ENCODE peak calls at places on chromosomes 2 and 18, in seven cellular contexts. P is hepatic stellate cell, E is astrocyte of the spinal cord, Y is NB4, U is head of caudate nucleus, R is RPMI7951, Z is coronary artery. C is an unnamed sample.

GRCh38 chr2:158923180-158923594 is 45.3 kb upstream of the TANC1 start:
- DNase-seq in P (no peak), E (no peak), Y (no peak), U (no peak), R (peak; percentile 70), Z (no peak), C (no peak)

GRCh38 chr18:39672171-39672570 is 2106.6 kb upstream of the CELF4 start:
- DNase-seq in P (no peak), E (no peak), Y (no peak), U (no peak), R (no peak), Z (no peak), C (no peak)

GRCh38 chr2:73284296-73285161 is at the start of gene FBXO41:
- DNase-seq in P (no peak), E (no peak), Y (peak; percentile 97), U (peak; percentile 73), R (peak; percentile 37), Z (peak; percentile 62), C (peak; percentile 58)

GRCh38 chr2:120343433-120344105 is 2.4 kb upstream of the INHBB start:
- DNase-seq in P (peak; percentile 91), E (peak; percentile 68), Y (peak; percentile 88), U (peak; percentile 82), R (peak; percentile 63), Z (peak; percentile 87), C (no peak)

GRCh38 chr2:145563752-145564615 is 1044.1 kb upstream of the ZEB2 start:
- DNase-seq in P (no peak), E (peak; percentile 70), Y (no peak), U (no peak), R (peak; percentile 14), Z (no peak), C (no peak)

GRCh38 chr2:60058781-60059180 is 494.7 kb downstream of the BCL11A start:
- DNase-seq in P (no peak), E (no peak), Y (peak; percentile 57), U (no peak), R (no peak), Z (no peak), C (no peak)

GRCh38 chr2:113910110-113910717 is 20.3 kb downstream of the ACTR3 start:
- DNase-seq in P (no peak), E (no peak), Y (peak; percentile 29), U (no peak), R (no peak), Z (no peak), C (no peak)

GRCh38 chr2:38528008-38528442 is 74.7 kb downstream of the HNRNPLL start:
- DNase-seq in P (peak; percentile 75), E (peak; percentile 47), Y (peak; percentile 89), U (peak; percentile 71), R (peak; percentile 87), Z (no peak), C (no peak)

GRCh38 chr2:65320042-65320711 is 92.5 kb downstream of the ACTR2 start:
- DNase-seq in P (peak; percentile 89), E (peak; percentile 92), Y (peak; percentile 38), U (no peak), R (peak; percentile 87), Z (no peak), C (no peak)

GRCh38 chr2:128447538-128447885 is 128.8 kb upstream of the HS6ST1 start:
- DNase-seq in P (no peak), E (no peak), Y (no peak), U (no peak), R (no peak), Z (peak; percentile 52), C (no peak)

GRCh38 chr2:161104054-161104553 is 56.1 kb upstream of the TANK start:
- DNase-seq in P (no peak), E (no peak), Y (no peak), U (no peak), R (no peak), Z (no peak), C (no peak)

GRCh38 chr18:60775978-60776377 is 403.4 kb upstream of the MC4R start:
- DNase-seq in P (no peak), E (no peak), Y (no peak), U (no peak), R (no peak), Z (no peak), C (no peak)

GRCh38 chr2:27920148-27920885 is 29.8 kb downstream of the BABAM2 start:
- DNase-seq in P (peak; percentile 12), E (peak; percentile 72), Y (peak; percentile 72), U (no peak), R (peak; percentile 20), Z (no peak), C (peak; percentile 65)

GRCh38 chr18:76306685-76307292 is 188.3 kb downstream of the ZNF516 start:
- DNase-seq in P (no peak), E (no peak), Y (peak; percentile 14), U (no peak), R (no peak), Z (no peak), C (no peak)

GRCh38 chr2:185891403-185891802 is 152.8 kb downstream of the FSIP2 start:
- DNase-seq in P (no peak), E (no peak), Y (no peak), U (no peak), R (no peak), Z (no peak), C (no peak)

GRCh38 chr18:36663312-36663711 is 165.5 kb downstream of the TPGS2 start:
- DNase-seq in P (no peak), E (no peak), Y (no peak), U (no peak), R (no peak), Z (no peak), C (no peak)

GRCh38 chr2:210233487-210233886 is 8.2 kb upstream of the ACADL start:
- DNase-seq in P (no peak), E (no peak), Y (no peak), U (no peak), R (no peak), Z (no peak), C (no peak)

GRCh38 chr2:24542269-24542872 is 51.3 kb downstream of the NCOA1 start:
- DNase-seq in P (no peak), E (no peak), Y (no peak), U (no peak), R (no peak), Z (no peak), C (no peak)

GRCh38 chr2:110216803-110217202 is 4.5 kb upstream of the MTLN start:
- DNase-seq in P (no peak), E (no peak), Y (no peak), U (no peak), R (no peak), Z (no peak), C (no peak)

GRCh38 chr18:7177131-7177744 is 53.7 kb upstream of the LRRC30 start:
- DNase-seq in P (peak; percentile 80), E (peak; percentile 73), Y (peak; percentile 57), U (peak; percentile 57), R (peak; percentile 42), Z (no peak), C (peak; percentile 20)

GRCh38 chr2:228446732-228447131 is 265.2 kb upstream of the SPHKAP start:
- DNase-seq in P (no peak), E (peak; percentile 3), Y (no peak), U (peak; percentile 8), R (peak; percentile 29), Z (no peak), C (no peak)

GRCh38 chr2:112996635-112997034 is 8.6 kb upstream of the IL36A start:
- DNase-seq in P (no peak), E (no peak), Y (peak; percentile 7), U (no peak), R (no peak), Z (no peak), C (no peak)

GRCh38 chr2:236863729-236864126 is 222.0 kb upstream of the COPS8 start:
- DNase-seq in P (no peak), E (no peak), Y (no peak), U (no peak), R (no peak), Z (peak; percentile 61), C (no peak)

GRCh38 chr2:179946346-179946745 is 60.8 kb downstream of the CWC22 start:
- DNase-seq in P (no peak), E (no peak), Y (no peak), U (no peak), R (no peak), Z (no peak), C (no peak)

GRCh38 chr2:37523861-37524362 is 147.5 kb downstream of the CDC42EP3 start:
- DNase-seq in P (no peak), E (peak; percentile 57), Y (peak; percentile 83), U (no peak), R (peak; percentile 71), Z (no peak), C (peak; percentile 90)

GRCh38 chr2:171342014-171342413 is 91.8 kb downstream of the METTL8 start:
- DNase-seq in P (no peak), E (no peak), Y (no peak), U (no peak), R (no peak), Z (no peak), C (no peak)

GRCh38 chr2:106579750-106580197 is 92.6 kb downstream of the CD8B2 start:
- DNase-seq in P (no peak), E (no peak), Y (no peak), U (no peak), R (no peak), Z (no peak), C (no peak)

GRCh38 chr2:134466141-134466540 is 212.3 kb downstream of the MGAT5 start:
- DNase-seq in P (no peak), E (no peak), Y (no peak), U (peak; percentile 53), R (peak; percentile 26), Z (no peak), C (no peak)

GRCh38 chr18:13462686-13463085 is 244.1 kb downstream of the LDLRAD4 start:
- DNase-seq in P (no peak), E (no peak), Y (no peak), U (no peak), R (no peak), Z (no peak), C (no peak)

GRCh38 chr18:34787931-34788532 is 77.9 kb downstream of the DTNA start:
- DNase-seq in P (peak; percentile 21), E (peak; percentile 64), Y (peak; percentile 64), U (peak; percentile 60), R (peak; percentile 50), Z (no peak), C (peak; percentile 42)

GRCh38 chr2:101986386-101986785 is 5.4 kb upstream of the IL1R2 start:
- DNase-seq in P (no peak), E (no peak), Y (no peak), U (no peak), R (peak; percentile 81), Z (no peak), C (no peak)

GRCh38 chr2:1784986-1785617 is 40.8 kb upstream of the PXDN start:
- DNase-seq in P (no peak), E (no peak), Y (no peak), U (no peak), R (no peak), Z (peak; percentile 54), C (no peak)

GRCh38 chr18:45621068-45621511 is 5.8 kb downstream of the SLC14A2 start:
- DNase-seq in P (peak; percentile 62), E (peak; percentile 52), Y (peak; percentile 57), U (peak; percentile 59), R (peak; percentile 44), Z (no peak), C (peak; percentile 42)

GRCh38 chr2:99325384-99325783 is 10.7 kb downstream of the TXNDC9 start:
- DNase-seq in P (no peak), E (no peak), Y (no peak), U (no peak), R (no peak), Z (no peak), C (no peak)

GRCh38 chr18:59067873-59068272 is 71.8 kb upstream of the SEC11C start:
- DNase-seq in P (no peak), E (peak; percentile 19), Y (peak; percentile 16), U (peak; percentile 42), R (peak; percentile 22), Z (no peak), C (no peak)

GRCh38 chr2:151178187-151178586 is 83.5 kb downstream of the RBM43 start:
- DNase-seq in P (no peak), E (no peak), Y (no peak), U (no peak), R (no peak), Z (no peak), C (no peak)

GRCh38 chr2:27427863-27428212 is 593 bp upstream of the NRBP1 start:
- DNase-seq in P (no peak), E (no peak), Y (no peak), U (no peak), R (peak; percentile 41), Z (no peak), C (peak; percentile 14)

GRCh38 chr18:5546660-5547059 is 2.9 kb upstream of the EPB41L3 start:
- DNase-seq in P (no peak), E (peak; percentile 72), Y (peak; percentile 19), U (peak; percentile 41), R (peak; percentile 20), Z (no peak), C (peak; percentile 30)